ENCODE peak calls at places on chromosomes 11 and 22, in four cellular contexts. R is heart left ventricle, N is OCI-LY7, U is IMR-90. J is an unnamed sample.

GRCh38 chr22:18110194-18110943 is at the start of gene TUBA8:
- DNase-seq in R (peak), N (peak), U (peak), J (no peak)

GRCh38 chr11:66510271-66510989 is at the start of gene BBS1:
- DNase-seq in R (peak), N (peak), U (peak), J (peak)

GRCh38 chr11:60175860-60176275 is 7.0 kb downstream of the MS4A6A start:
- DNase-seq in R (no peak), N (no peak), U (no peak), J (no peak)

GRCh38 chr11:44600739-44601416 is 35.4 kb downstream of the CD82 start:
- DNase-seq in R (peak), N (peak), U (peak), J (no peak)

GRCh38 chr22:40238425-40239344 is 61.0 kb downstream of the TNRC6B start:
- DNase-seq in R (no peak), N (no peak), U (peak), J (no peak)

GRCh38 chr22:36839356-36840073 is 21.3 kb upstream of the NCF4 start:
- DNase-seq in R (no peak), N (no peak), U (peak), J (no peak)

GRCh38 chr22:44932493-44932892 is 77.3 kb downstream of the PHF21B start:
- DNase-seq in R (no peak), N (no peak), U (no peak), J (no peak)

GRCh38 chr22:16954060-16954403 is 54.0 kb downstream of the GAB4 start:
- DNase-seq in R (no peak), N (no peak), U (no peak), J (no peak)

GRCh38 chr11:73348838-73349237 is 27.4 kb upstream of the RELT start:
- DNase-seq in R (no peak), N (no peak), U (no peak), J (no peak)

GRCh38 chr11:123516238-123516637 is 86.2 kb downstream of the GRAMD1B start:
- DNase-seq in R (no peak), N (no peak), U (no peak), J (no peak)

GRCh38 chr11:58004664-58005063 is 19.0 kb upstream of the OR9Q1 start:
- DNase-seq in R (no peak), N (no peak), U (no peak), J (no peak)

GRCh38 chr11:93908689-93909088 is 58.3 kb upstream of the VSTM5 start:
- DNase-seq in R (no peak), N (no peak), U (peak), J (no peak)

GRCh38 chr11:1060410-1060809 is 14.3 kb upstream of the MUC2 start:
- DNase-seq in R (peak), N (no peak), U (no peak), J (no peak)

GRCh38 chr11:131637469-131638175 is 267.2 kb downstream of the NTM start:
- DNase-seq in R (no peak), N (no peak), U (no peak), J (no peak)

GRCh38 chr22:39414886-39415285 is 15.3 kb downstream of the TAB1 start:
- DNase-seq in R (peak), N (no peak), U (no peak), J (no peak)

GRCh38 chr22:39244073-39244495 is 698 bp downstream of the PDGFB start:
- DNase-seq in R (peak), N (no peak), U (no peak), J (no peak)

GRCh38 chr11:86176165-86176884 is 68.2 kb upstream of the EED start:
- DNase-seq in R (no peak), N (no peak), U (peak), J (no peak)

GRCh38 chr11:7186190-7186589 is 65.5 kb upstream of the SYT9 start:
- DNase-seq in R (no peak), N (no peak), U (peak), J (no peak)

GRCh38 chr11:89405629-89406028 is 85.5 kb downstream of the NOX4 start:
- DNase-seq in R (no peak), N (no peak), U (no peak), J (no peak)

GRCh38 chr11:119796363-119797060 is 67.5 kb upstream of the NECTIN1 start:
- DNase-seq in R (no peak), N (no peak), U (no peak), J (no peak)

GRCh38 chr11:13327421-13327820 is 49.8 kb downstream of the BMAL1 start:
- DNase-seq in R (no peak), N (no peak), U (no peak), J (no peak)

GRCh38 chr22:47166446-47167016 is 404.1 kb downstream of the TBC1D22A start:
- DNase-seq in R (no peak), N (no peak), U (no peak), J (peak)

GRCh38 chr22:39114157-39114511 is 17.1 kb downstream of the APOBEC3H start:
- DNase-seq in R (no peak), N (no peak), U (no peak), J (no peak)

GRCh38 chr11:43537831-43538230 is 142.7 kb upstream of the HSD17B12 start:
- DNase-seq in R (no peak), N (no peak), U (no peak), J (no peak)

GRCh38 chr11:126607776-126608625 is 252.5 kb downstream of the ST3GAL4 start:
- DNase-seq in R (no peak), N (no peak), U (no peak), J (no peak)

GRCh38 chr11:124865902-124866851 is 945 bp downstream of the ROBO3 start:
- DNase-seq in R (no peak), N (no peak), U (peak), J (no peak)

GRCh38 chr11:126695293-126695692 is 305.3 kb downstream of the KIRREL3 start:
- DNase-seq in R (no peak), N (no peak), U (no peak), J (no peak)

GRCh38 chr11:69292221-69292648 is 1.7 kb upstream of the MYEOV start:
- DNase-seq in R (no peak), N (peak), U (no peak), J (no peak)

GRCh38 chr11:72241290-72241781 is 2.6 kb downstream of the PHOX2A start:
- DNase-seq in R (no peak), N (no peak), U (no peak), J (no peak)

GRCh38 chr22:30310881-30311771 is 15.6 kb downstream of the TBC1D10A start:
- DNase-seq in R (peak), N (no peak), U (peak), J (no peak)

GRCh38 chr22:32237905-32238304 is 17.2 kb downstream of the SLC5A4 start:
- DNase-seq in R (no peak), N (no peak), U (no peak), J (no peak)

GRCh38 chr11:66142370-66143263 is 72.5 kb downstream of the PACS1 start:
- DNase-seq in R (no peak), N (no peak), U (peak), J (no peak)

GRCh38 chr22:47397673-47398072 is 635.2 kb downstream of the TBC1D22A start:
- DNase-seq in R (no peak), N (no peak), U (no peak), J (no peak)

GRCh38 chr11:514606-515005 is 7.6 kb upstream of the RNH1 start:
- DNase-seq in R (peak), N (no peak), U (no peak), J (no peak)

GRCh38 chr11:12721816-12722604 is 47.8 kb downstream of the TEAD1 start:
- DNase-seq in R (no peak), N (no peak), U (no peak), J (no peak)

GRCh38 chr22:17866127-17866526 is 91.9 kb upstream of the BID start:
- DNase-seq in R (no peak), N (no peak), U (no peak), J (no peak)

GRCh38 chr11:35525501-35526175 is at the start of gene PAMR1:
- DNase-seq in R (peak), N (no peak), U (peak), J (no peak)

GRCh38 chr11:123474994-123475393 is 44.9 kb downstream of the GRAMD1B start:
- DNase-seq in R (no peak), N (no peak), U (peak), J (no peak)

GRCh38 chr11:77019976-77020591 is 14.1 kb upstream of the B3GNT6 start:
- DNase-seq in R (no peak), N (no peak), U (peak), J (no peak)

GRCh38 chr22:35138521-35138920 is 72.6 kb downstream of the ISX start:
- DNase-seq in R (no peak), N (no peak), U (no peak), J (no peak)

GRCh38 chr22:35135165-35135564 is 69.2 kb downstream of the ISX start:
- DNase-seq in R (no peak), N (no peak), U (no peak), J (no peak)

GRCh38 chr22:35140879-35141745 is 75.2 kb downstream of the ISX start:
- DNase-seq in R (no peak), N (no peak), U (no peak), J (no peak)
- TF ChIP-seq CTCF in R (no peak), N (peak), U (no peak), J (peak)

DNA sequence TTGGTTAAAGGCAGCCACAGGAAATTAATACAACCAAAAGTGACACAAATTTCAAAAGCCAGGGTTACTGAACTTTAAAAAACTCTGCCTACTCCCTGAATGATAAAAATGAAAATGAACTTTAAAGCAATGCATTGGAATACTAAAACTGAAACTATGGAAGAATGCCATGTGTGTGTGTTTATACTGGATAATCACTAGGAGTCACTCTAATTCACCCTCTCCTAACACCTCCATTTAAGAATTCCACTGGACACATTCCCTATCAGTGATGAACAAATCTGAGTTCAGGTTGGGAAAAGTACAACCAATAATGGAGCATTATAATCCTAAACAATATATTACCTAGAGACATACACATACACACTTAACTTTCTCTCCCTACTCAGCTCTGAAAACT is 27.5 kb upstream of the PLAAT3 start:
- DNase-seq in R (no peak), N (no peak), U (peak), J (no peak)
- TF ChIP-seq CTCF in R (no peak), N (no peak), U (no peak), J (no peak)

GRCh38 chr11:116895053-116895757 is 57.8 kb upstream of the APOA1 start:
- DNase-seq in R (no peak), N (no peak), U (no peak), J (no peak)
- TF ChIP-seq CTCF in R (peak), N (peak), U (peak), J (peak)

GRCh38 chr11:88102595-88102929 is 72.7 kb downstream of the RAB38 start:
- DNase-seq in R (no peak), N (no peak), U (no peak), J (no peak)

GRCh38 chr11:88104408-88104807 is 70.8 kb downstream of the RAB38 start:
- DNase-seq in R (no peak), N (no peak), U (no peak), J (no peak)

GRCh38 chr11:88101881-88102594 is 73.2 kb downstream of the RAB38 start:
- DNase-seq in R (no peak), N (no peak), U (no peak), J (no peak)

GRCh38 chr11:88105952-88106351 is 69.3 kb downstream of the RAB38 start:
- DNase-seq in R (no peak), N (peak), U (no peak), J (no peak)

DNA sequence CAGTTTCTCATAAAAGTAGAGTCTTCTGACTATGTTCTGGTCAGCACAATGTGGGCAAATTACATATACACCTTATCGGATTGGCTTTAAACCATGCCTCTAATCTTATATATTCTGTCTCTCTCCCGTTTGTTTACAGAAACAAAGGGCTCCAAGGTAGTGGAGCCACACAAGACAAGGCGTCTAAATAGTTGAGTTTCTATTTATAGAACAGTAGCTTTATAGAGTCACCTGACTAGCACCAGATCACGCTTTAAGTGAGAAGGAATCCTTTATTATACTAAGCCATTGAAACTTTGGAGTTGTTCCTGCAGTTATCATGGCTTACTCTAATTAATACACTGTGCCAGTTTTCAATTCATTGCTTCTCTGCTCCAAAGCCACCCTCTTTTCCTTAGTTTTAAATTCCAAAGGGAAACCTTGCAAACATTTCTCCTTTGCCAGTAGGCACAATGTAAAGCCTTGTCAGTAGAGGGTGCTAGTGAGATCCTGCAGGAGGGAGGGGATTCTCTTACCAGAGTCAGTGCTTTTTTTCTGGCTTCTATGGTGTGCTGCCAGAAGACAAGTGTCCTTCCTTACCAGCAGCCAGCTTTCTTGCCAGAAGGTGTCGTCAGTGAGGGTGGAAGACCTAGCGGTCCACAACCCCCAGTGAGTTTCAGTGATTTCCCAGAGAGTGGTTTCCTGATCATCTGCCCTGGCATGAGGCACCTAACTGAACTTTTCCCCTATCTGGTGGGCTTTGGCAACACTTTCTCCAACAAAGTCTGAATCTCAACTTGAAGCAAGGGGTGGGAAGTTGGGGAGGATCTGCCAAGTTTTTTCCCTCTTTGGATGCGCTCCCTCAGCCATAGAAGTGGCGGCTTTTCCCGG is 71.7 kb downstream of the RAB38 start:
- DNase-seq in R (no peak), N (peak), U (peak), J (no peak)
- TF ChIP-seq CTCF in R (peak), N (peak), U (peak), J (peak)

DNA sequence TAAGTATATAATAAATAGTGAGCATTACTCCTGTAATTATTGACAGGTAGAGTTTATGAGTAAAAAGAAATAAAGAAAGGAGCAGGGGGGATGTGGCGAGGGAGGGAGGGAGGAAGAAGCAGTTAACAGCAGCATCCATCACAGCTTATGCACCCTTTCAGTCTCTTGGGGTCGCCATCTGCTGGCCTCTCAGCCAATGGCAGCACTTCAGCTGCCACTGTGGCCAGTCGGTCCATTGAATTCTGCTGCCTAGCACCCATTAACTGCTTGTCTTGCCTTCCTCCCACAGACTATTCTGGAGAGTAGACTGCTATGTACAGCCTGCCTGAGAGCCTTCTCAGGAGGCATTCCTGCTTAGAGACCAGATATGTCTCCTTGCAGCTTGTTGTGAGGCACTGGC is 388.3 kb downstream of the TENM4 start:
- DNase-seq in R (no peak), N (no peak), U (no peak), J (no peak)
- TF ChIP-seq CTCF in R (no peak), N (no peak), U (peak), J (peak)

J was measured in type B pancreatic cell.